ENCODE peak calls at places on chromosome 3, in eight cellular contexts. P, Y, J, F, C, G, L and R are unnamed samples.
A peak's percentile ranks its signal among the peaks of the same experiment; 100 is the strongest.

GRCh38 chr3:57158813-57159678 is 6.1 kb downstream of the IL17RD start:
- DNase-seq in P (no peak), Y (peak; percentile 28), J (peak; percentile 94), F (no peak), C (peak; percentile 46), G (no peak), L (no peak), R (peak; percentile 9)

GRCh38 chr3:15758297-15758696 is 39.5 kb downstream of the ANKRD28 start:
- DNase-seq in P (no peak), Y (no peak), J (no peak), F (no peak), C (no peak), G (no peak), L (no peak), R (no peak)

GRCh38 chr3:18544135-18544534 is 119.0 kb upstream of the SATB1 start:
- DNase-seq in P (no peak), Y (no peak), J (peak; percentile 5), F (no peak), C (no peak), G (no peak), L (no peak), R (no peak)

GRCh38 chr3:21876742-21877141 is 125.7 kb upstream of the ZNF385D start:
- DNase-seq in P (no peak), Y (no peak), J (no peak), F (no peak), C (no peak), G (no peak), L (no peak), R (no peak)

GRCh38 chr3:10334461-10334860 is 13.5 kb upstream of the SEC13 start:
- DNase-seq in P (no peak), Y (no peak), J (no peak), F (no peak), C (peak; percentile 67), G (no peak), L (peak; percentile 62), R (peak; percentile 76)

GRCh38 chr3:120552184-120553020 is 43.7 kb upstream of the NDUFB4 start:
- DNase-seq in P (no peak), Y (no peak), J (no peak), F (no peak), C (no peak), G (no peak), L (no peak), R (no peak)

GRCh38 chr3:79664444-79664843 is 103.4 kb downstream of the ROBO1 start:
- DNase-seq in P (no peak), Y (no peak), J (no peak), F (no peak), C (no peak), G (no peak), L (no peak), R (no peak)

GRCh38 chr3:4314688-4315087 is 11.5 kb downstream of the SETMAR start:
- DNase-seq in P (no peak), Y (peak; percentile 11), J (peak; percentile 5), F (no peak), C (no peak), G (no peak), L (no peak), R (no peak)

GRCh38 chr3:136818191-136818850 is 605 bp upstream of the SLC35G2 start:
- DNase-seq in P (peak; percentile 77), Y (peak; percentile 46), J (peak; percentile 94), F (peak; percentile 69), C (peak; percentile 70), G (no peak), L (peak; percentile 80), R (peak; percentile 34)

GRCh38 chr3:78091478-78092119 is 1051.7 kb downstream of the ROBO2 start:
- DNase-seq in P (no peak), Y (no peak), J (no peak), F (no peak), C (no peak), G (no peak), L (no peak), R (no peak)

GRCh38 chr3:38110314-38111050 is 26.4 kb downstream of the ACAA1 start:
- DNase-seq in P (peak; percentile 54), Y (no peak), J (no peak), F (peak; percentile 40), C (no peak), G (no peak), L (no peak), R (no peak)

GRCh38 chr3:100737334-100737733 is 28.0 kb downstream of the TFG start:
- DNase-seq in P (no peak), Y (peak; percentile 7), J (peak; percentile 7), F (no peak), C (peak; percentile 45), G (no peak), L (no peak), R (peak; percentile 41)

GRCh38 chr3:132174500-132174899 is 139.7 kb upstream of the CPNE4 start:
- DNase-seq in P (no peak), Y (no peak), J (no peak), F (no peak), C (no peak), G (no peak), L (no peak), R (no peak)